ENCODE peak calls at places on chromosome 13, in nine cellular contexts. A is NCI-H1092, P is mesothelial cell of epicardium, D is cardiac fibroblast, I is lung microvascular endothelial cell, S is EL, E is fibroblast of mammary gland, O is hippocampal formation, C is adipocyte. H is an unnamed sample.
A peak's percentile ranks its signal among the peaks of the same experiment; 100 is the strongest.

GRCh38 chr13:52786747-52787146 is 47.1 kb upstream of the CNMD start:
- DNase-seq in E (no peak), I (no peak), C (no peak), O (peak; percentile 71), A (no peak), S (no peak), D (no peak), P (no peak), H (no peak)

GRCh38 chr13:55155046-55155445 is 1985.7 kb upstream of the PRR20A start:
- DNase-seq in S (no peak), I (no peak), A (no peak), P (no peak), E (no peak), C (no peak), D (no peak), O (no peak), H (no peak)

GRCh38 chr13:37646531-37646930 is 48.0 kb upstream of the POSTN start:
- DNase-seq in A (no peak), D (no peak), E (no peak), S (no peak), O (no peak), P (no peak), I (no peak), C (no peak), H (no peak)

GRCh38 chr13:76609643-76610042 is 276.6 kb downstream of the KCTD12 start:
- DNase-seq in E (peak; percentile 20), I (no peak), D (peak; percentile 13), O (no peak), S (no peak), A (no peak), C (no peak), P (no peak), H (no peak)

GRCh38 chr13:113777311-113778260 is 18.6 kb downstream of the TMEM255B start:
- DNase-seq in P (no peak), D (no peak), O (no peak), A (no peak), C (peak; percentile 50), E (peak; percentile 22), I (peak; percentile 43), S (peak; percentile 8), H (peak; percentile 48)

GRCh38 chr13:47480121-47480520 is 521.0 kb downstream of the SUCLA2 start:
- DNase-seq in O (no peak), C (peak; percentile 53), E (peak; percentile 96), S (peak; percentile 93), A (no peak), I (no peak), P (no peak), D (peak; percentile 81), H (peak; percentile 95)

GRCh38 chr13:29800687-29801086 is 49.7 kb downstream of the UBL3 start:
- DNase-seq in C (no peak), A (no peak), E (no peak), D (no peak), O (no peak), I (no peak), S (no peak), P (no peak), H (no peak)

GRCh38 chr13:95438297-95438696 is 114.2 kb upstream of the CLDN10 start:
- DNase-seq in S (no peak), P (no peak), C (no peak), O (no peak), A (no peak), E (no peak), D (no peak), I (no peak), H (no peak)

GRCh38 chr13:65868106-65868505 is 1362.0 kb downstream of the PCDH9 start:
- DNase-seq in D (no peak), C (no peak), I (no peak), P (no peak), A (no peak), S (no peak), E (no peak), O (no peak), H (no peak)

GRCh38 chr13:49714757-49715156 is 23.5 kb upstream of the EBPL start:
- DNase-seq in O (no peak), D (no peak), E (no peak), I (no peak), A (no peak), P (no peak), S (no peak), C (no peak), H (no peak)

GRCh38 chr13:29459818-29460335 is 135.6 kb downstream of the SLC7A1 start:
- DNase-seq in S (no peak), P (no peak), C (no peak), O (no peak), I (no peak), E (no peak), A (no peak), D (no peak), H (no peak)

GRCh38 chr13:41645313-41645712 is 188.0 kb downstream of the RGCC start:
- DNase-seq in P (no peak), S (peak; percentile 85), D (peak; percentile 95), A (no peak), I (peak; percentile 95), C (peak; percentile 88), O (no peak), E (peak; percentile 89), H (peak; percentile 91)

GRCh38 chr13:27744861-27745260 is 47.4 kb upstream of the GSX1 start:
- DNase-seq in I (no peak), C (no peak), E (no peak), A (no peak), O (no peak), D (no peak), P (no peak), S (no peak), H (no peak)

GRCh38 chr13:48595330-48596127 is 58.2 kb upstream of the CYSLTR2 start:
- DNase-seq in A (no peak), I (peak; percentile 81), E (peak; percentile 74), D (peak; percentile 85), S (peak; percentile 62), C (peak; percentile 69), P (no peak), O (peak; percentile 15), H (peak; percentile 63)

GRCh38 chr13:98454389-98454881 is 122.5 kb downstream of the STK24 start:
- DNase-seq in A (peak; percentile 69), D (peak; percentile 90), I (peak; percentile 39), P (no peak), E (peak; percentile 94), C (peak; percentile 88), S (peak; percentile 93), O (no peak), H (peak; percentile 98)

GRCh38 chr13:24165746-24166145 is 5.2 kb downstream of the SPATA13 start:
- DNase-seq in S (peak; percentile 84), C (peak; percentile 61), D (peak; percentile 30), O (no peak), I (peak; percentile 63), P (no peak), A (no peak), E (peak; percentile 70), H (peak; percentile 94)

GRCh38 chr13:31638577-31638976 is 100.7 kb upstream of the RXFP2 start:
- DNase-seq in S (peak; percentile 87), A (no peak), O (no peak), D (peak; percentile 94), C (peak; percentile 50), E (peak; percentile 87), I (peak; percentile 94), P (no peak), H (peak; percentile 87)

GRCh38 chr13:113432509-113433270 is 20.6 kb downstream of the ADPRHL1 start:
- DNase-seq in A (no peak), O (no peak), E (no peak), P (no peak), C (no peak), D (no peak), I (no peak), S (no peak), H (no peak)

H was measured in EH.